ENCODE peak calls at places on chromosome 5, in five cellular contexts. M is RWPE1, H is uterus, Y is neural progenitor cell, N is mammary epithelial cell. G is an unnamed sample.

GRCh38 chr5:154478224-154478565 is at the start of gene HAND1:
- DNase-seq in M (peak; percentile 82), H (peak; percentile 27), Y (peak; percentile 92), N (no peak), G (no peak)

GRCh38 chr5:87151547-87151946 is 116.1 kb upstream of the RASA1 start:
- DNase-seq in M (peak; percentile 49), H (no peak), Y (no peak), N (peak; percentile 91), G (peak; percentile 50)

GRCh38 chr5:148514344-148514743 is 130.6 kb downstream of the FBXO38 start:
- DNase-seq in M (no peak), H (no peak), Y (no peak), N (no peak), G (no peak)

GRCh38 chr5:38831909-38832308 is 13.9 kb upstream of the OSMR start:
- DNase-seq in M (no peak), H (no peak), Y (peak; percentile 71), N (peak; percentile 46), G (no peak)

GRCh38 chr5:17305964-17306725 is 88.7 kb downstream of the BASP1 start:
- DNase-seq in M (peak; percentile 34), H (peak; percentile 15), Y (no peak), N (peak; percentile 52), G (peak; percentile 64)

GRCh38 chr5:160802567-160802966 is 49.4 kb downstream of the ATP10B start:
- DNase-seq in M (no peak), H (no peak), Y (peak; percentile 39), N (no peak), G (no peak)

GRCh38 chr5:61910771-61911170 is 395.2 kb upstream of the KIF2A start:
- DNase-seq in M (no peak), H (no peak), Y (no peak), N (peak; percentile 49), G (no peak)

GRCh38 chr5:36728697-36729543 is 122.5 kb downstream of the SLC1A3 start:
- DNase-seq in M (peak; percentile 55), H (no peak), Y (peak; percentile 76), N (peak; percentile 40), G (no peak)

GRCh38 chr5:83265318-83265717 is 188.0 kb downstream of the XRCC4 start:
- DNase-seq in M (peak; percentile 18), H (no peak), Y (no peak), N (peak; percentile 49), G (peak; percentile 44)

GRCh38 chr5:107518219-107519015 is 152.3 kb downstream of the EFNA5 start:
- DNase-seq in M (no peak), H (no peak), Y (peak; percentile 31), N (no peak), G (no peak)

GRCh38 chr5:109645591-109646236 is 44.0 kb upstream of the MAN2A1 start:
- DNase-seq in M (no peak), H (no peak), Y (peak; percentile 66), N (no peak), G (no peak)

GRCh38 chr5:157912621-157913325 is 53.8 kb upstream of the CLINT1 start:
- DNase-seq in M (peak; percentile 44), H (no peak), Y (peak; percentile 42), N (peak; percentile 58), G (peak; percentile 87)

GRCh38 chr5:38257236-38258036 is 923 bp upstream of the EGFLAM start:
- DNase-seq in M (no peak), H (no peak), Y (peak; percentile 71), N (no peak), G (no peak)

GRCh38 chr5:16540421-16540820 is 74.8 kb upstream of the ZNF622 start:
- DNase-seq in M (peak; percentile 52), H (no peak), Y (no peak), N (peak; percentile 83), G (no peak)

GRCh38 chr5:141617682-141618029 is 1.1 kb downstream of the DIAPH1 start:
- DNase-seq in M (no peak), H (no peak), Y (peak; percentile 18), N (peak; percentile 35), G (no peak)

GRCh38 chr5:64165500-64166200 is at the start of gene RNF180:
- DNase-seq in M (peak; percentile 44), H (peak; percentile 48), Y (peak; percentile 78), N (peak; percentile 42), G (no peak)

GRCh38 chr5:56155992-56156584 is 77.0 kb downstream of the ANKRD55 start:
- DNase-seq in M (no peak), H (no peak), Y (no peak), N (no peak), G (no peak)

GRCh38 chr5:157464518-157465171 is 4.6 kb downstream of the NIPAL4 start:
- DNase-seq in M (peak; percentile 98), H (peak; percentile 73), Y (no peak), N (peak; percentile 96), G (peak; percentile 95)

GRCh38 chr5:154199263-154199662 is 8.7 kb downstream of the GALNT10 start:
- DNase-seq in M (no peak), H (no peak), Y (no peak), N (no peak), G (no peak)

GRCh38 chr5:175654346-175654745 is 3.5 kb upstream of the HRH2 start:
- DNase-seq in M (no peak), H (no peak), Y (no peak), N (no peak), G (no peak)

GRCh38 chr5:98933446-98934072 is 4.8 kb upstream of the CHD1 start:
- DNase-seq in M (no peak), H (no peak), Y (no peak), N (no peak), G (no peak)

GRCh38 chr5:73448451-73449136 is at the start of gene FOXD1:
- DNase-seq in M (peak; percentile 84), H (peak; percentile 34), Y (peak; percentile 90), N (peak; percentile 94), G (peak; percentile 55)

GRCh38 chr5:96324708-96325107 is 108.3 kb downstream of the PCSK1 start:
- DNase-seq in M (peak; percentile 58), H (no peak), Y (no peak), N (peak; percentile 87), G (peak; percentile 76)

GRCh38 chr5:74643160-74643562 is 2.6 kb upstream of the ENC1 start:
- DNase-seq in M (peak; percentile 80), H (no peak), Y (no peak), N (peak; percentile 92), G (peak; percentile 96)

DNA sequence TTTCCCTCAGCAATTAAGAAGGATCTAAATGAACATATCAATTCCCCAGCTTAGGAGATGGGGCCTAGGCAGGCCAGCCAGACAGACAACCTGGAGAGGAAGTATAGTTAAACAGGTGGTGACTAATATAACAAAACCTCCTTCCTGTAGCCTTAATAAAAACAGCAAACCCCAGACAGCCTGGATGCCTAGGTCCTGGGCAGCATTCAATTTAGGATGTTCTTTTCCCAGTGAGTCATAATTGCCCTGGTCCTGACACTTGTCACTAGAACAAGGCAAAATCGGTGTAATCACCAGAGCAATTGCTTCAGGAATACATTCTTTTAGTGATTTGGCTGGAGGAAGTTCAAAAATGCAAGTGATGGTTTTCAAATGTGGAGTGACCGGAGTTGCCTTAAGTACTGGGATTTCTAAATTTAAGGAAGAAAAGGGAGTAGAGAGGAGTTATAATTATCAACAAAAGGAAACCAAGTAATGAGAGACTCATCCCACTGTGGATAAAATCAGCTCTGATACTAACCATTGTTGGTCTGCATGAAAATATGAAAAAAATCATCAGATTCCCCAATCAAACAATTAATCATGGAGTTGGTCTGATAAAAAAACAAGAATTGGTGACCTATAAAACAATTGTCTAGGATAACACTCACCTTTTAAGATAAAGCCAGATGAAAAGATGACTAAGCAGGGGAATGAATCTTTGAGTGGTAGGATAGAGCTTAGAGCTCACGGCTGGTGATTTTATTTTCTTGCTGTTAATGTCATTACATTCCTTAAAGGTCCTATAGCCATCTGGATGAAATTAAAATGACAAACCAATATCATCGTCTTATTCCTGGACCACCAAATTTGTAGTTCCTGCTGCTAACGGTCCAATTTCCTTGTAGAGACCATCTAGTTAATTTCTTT is 39.0 kb upstream of the TARS1 start:
- DNase-seq in M (peak; percentile 70), H (no peak), Y (no peak), N (peak; percentile 73), G (peak; percentile 46)
- H3K27ac ChIP-seq in M (peak overlapping the region; percentile 52), H (no peak overlapping the region), Y (no peak overlapping the region), N (no peak overlapping the region), G (peak overlapping the region; percentile 56)

DNA sequence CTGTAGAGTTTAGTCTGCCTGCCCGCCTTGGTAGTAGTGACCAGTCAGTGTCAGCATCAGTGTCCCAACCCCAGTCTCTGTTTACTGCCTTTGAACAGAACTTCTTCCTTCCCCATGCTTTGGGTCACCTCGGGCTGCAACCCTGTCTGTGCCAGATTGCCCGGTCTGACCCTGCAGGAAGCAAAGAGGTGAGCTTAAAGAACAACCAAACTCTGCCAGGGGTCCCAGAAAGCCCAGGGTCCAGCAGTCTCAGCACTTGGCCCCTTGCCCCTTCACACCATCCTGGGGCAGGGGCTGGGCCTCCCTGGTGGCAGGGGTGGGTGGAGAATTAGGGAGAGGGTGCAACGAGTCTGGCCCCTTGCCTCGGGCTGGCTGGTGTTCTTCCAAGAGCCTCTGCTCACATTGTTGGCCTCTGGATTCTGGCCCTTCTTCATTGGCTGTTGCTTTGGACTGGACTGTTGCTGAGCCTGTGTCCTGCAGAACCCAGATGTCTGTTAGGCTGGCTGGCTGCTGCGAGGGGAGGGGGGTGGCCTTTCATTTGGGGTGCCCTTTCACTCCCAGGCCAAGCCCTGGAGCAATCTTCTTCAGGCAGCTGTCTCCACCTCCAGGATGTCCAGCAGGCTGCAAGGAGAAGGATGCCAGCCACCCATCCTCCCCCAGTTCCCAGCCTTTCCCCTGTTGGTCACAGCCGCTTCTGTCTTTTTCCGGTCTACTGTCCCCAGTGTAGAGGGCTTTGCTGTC is 51.2 kb downstream of the SAR1B start:
- DNase-seq in M (no peak), H (peak; percentile 46), Y (no peak), N (no peak), G (no peak)
- H3K27ac ChIP-seq in M (peak overlapping the region; percentile 42), H (no peak overlapping the region), Y (no peak overlapping the region), N (no peak overlapping the region), G (no peak overlapping the region)

GRCh38 chr5:167895899-167896659 is 395.4 kb upstream of the WWC1 start:
- DNase-seq in M (no peak), H (no peak), Y (no peak), N (no peak), G (no peak)
- H3K27ac ChIP-seq in M (no peak overlapping the region), H (no peak overlapping the region), Y (no peak overlapping the region), N (no peak overlapping the region), G (no peak overlapping the region)

GRCh38 chr5:134638760-134639201 is 6.2 kb upstream of the SAR1B start:
- DNase-seq in M (no peak), H (no peak), Y (no peak), N (no peak), G (no peak)

GRCh38 chr5:134647750-134648424 is 698 bp upstream of the SEC24A start:
- DNase-seq in M (peak; percentile 77), H (peak; percentile 19), Y (no peak), N (peak; percentile 76), G (no peak)

GRCh38 chr5:134648425-134649162 is at the start of gene SEC24A:
- DNase-seq in M (peak; percentile 95), H (peak; percentile 85), Y (peak; percentile 94), N (peak; percentile 96), G (peak; percentile 64)

GRCh38 chr5:134637106-134637721 is 4.6 kb upstream of the SAR1B start:
- DNase-seq in M (peak; percentile 42), H (no peak), Y (no peak), N (peak; percentile 61), G (peak; percentile 83)

DNA sequence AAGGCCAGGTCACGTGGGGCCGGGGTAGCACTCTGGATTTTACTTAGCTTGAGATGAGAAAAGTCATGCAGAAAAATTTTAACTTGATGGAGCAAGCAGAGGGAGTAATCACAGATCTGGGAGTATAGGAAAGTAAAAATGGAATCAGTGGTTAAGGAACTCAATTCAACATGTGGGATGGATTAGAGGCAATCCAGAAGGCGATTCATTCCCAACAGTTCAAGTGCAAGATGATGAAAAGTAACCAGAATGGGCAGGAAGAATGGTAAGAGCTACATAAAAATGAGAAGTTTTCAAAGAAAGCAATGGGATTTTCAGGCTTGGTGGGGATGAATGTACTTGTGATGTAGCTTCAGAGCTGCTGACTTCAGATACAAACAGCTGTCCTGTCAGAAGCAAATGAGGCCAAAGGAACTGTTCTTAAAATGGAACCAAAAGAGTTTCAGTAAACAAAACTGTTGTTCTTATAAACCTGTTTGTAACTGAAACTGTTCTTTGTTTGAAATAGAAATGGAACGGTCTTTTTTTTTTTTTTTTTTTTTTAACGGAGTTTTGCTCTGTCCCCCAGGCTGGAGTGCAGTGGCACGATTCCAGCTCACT is 5.6 kb upstream of the SEC24A start:
- DNase-seq in M (no peak), H (no peak), Y (no peak), N (no peak), G (no peak)
- H3K27ac ChIP-seq in M (no peak overlapping the region), H (no peak overlapping the region), Y (no peak overlapping the region), N (no peak overlapping the region), G (no peak overlapping the region)

G was measured in epithelial cell of prostate.